ENCODE peak calls at places on chromosomes 4 and X, in seven cellular contexts. V, Z, O, R, T, D and F are unnamed samples.

GRCh38 chrX:106177106-106177981 is 9.2 kb downstream of the PWWP3B start:
- DNase-seq in V (peak), Z (no peak), O (no peak), R (no peak), T (no peak), D (no peak), F (no peak)

GRCh38 chrX:75038925-75039324 is 113.7 kb upstream of the NEXMIF start:
- DNase-seq in V (no peak), Z (peak), O (no peak), R (peak), T (no peak), D (peak), F (peak)

GRCh38 chrX:8743126-8743732 is 11.3 kb upstream of the ANOS1 start:
- DNase-seq in V (no peak), Z (no peak), O (peak), R (no peak), T (peak), D (peak), F (peak)

GRCh38 chr4:100649478-100649877 is 131.7 kb upstream of the EMCN start:
- DNase-seq in V (no peak), Z (no peak), O (peak), R (no peak), T (no peak), D (no peak), F (no peak)

GRCh38 chr4:186904104-186904503 is 180.4 kb upstream of the FAT1 start:
- DNase-seq in V (no peak), Z (no peak), O (no peak), R (no peak), T (no peak), D (peak), F (no peak)

GRCh38 chr4:115113382-115114106 is at the start of gene NDST4:
- DNase-seq in V (no peak), Z (no peak), O (no peak), R (no peak), T (no peak), D (no peak), F (peak)

GRCh38 chr4:178414881-178415446 is 972.7 kb upstream of the AGA start:
- DNase-seq in V (no peak), Z (no peak), O (peak), R (no peak), T (no peak), D (no peak), F (no peak)

GRCh38 chrX:55111578-55112254 is 22.9 kb downstream of the PAGE2 start:
- DNase-seq in V (no peak), Z (no peak), O (no peak), R (no peak), T (no peak), D (peak), F (no peak)

GRCh38 chr4:108454227-108454626 is 166.1 kb upstream of the RPL34 start:
- DNase-seq in V (no peak), Z (no peak), O (no peak), R (no peak), T (no peak), D (no peak), F (no peak)

GRCh38 chr4:182126567-182126966 is 116.6 kb upstream of the TENM3 start:
- DNase-seq in V (no peak), Z (no peak), O (no peak), R (no peak), T (no peak), D (no peak), F (no peak)

GRCh38 chr4:177879851-177880250 is 437.6 kb upstream of the AGA start:
- DNase-seq in V (peak), Z (peak), O (no peak), R (no peak), T (no peak), D (no peak), F (peak)

GRCh38 chrX:66900886-66901285 is 262.0 kb upstream of the EDA2R start:
- DNase-seq in V (no peak), Z (no peak), O (no peak), R (no peak), T (no peak), D (no peak), F (no peak)

GRCh38 chr4:83558693-83559092 is 22.8 kb downstream of the GPAT3 start:
- DNase-seq in V (no peak), Z (no peak), O (no peak), R (no peak), T (no peak), D (no peak), F (no peak)

GRCh38 chr4:1305781-1306455 is 16.2 kb downstream of the MAEA start:
- DNase-seq in V (no peak), Z (peak), O (no peak), R (no peak), T (no peak), D (no peak), F (no peak)

GRCh38 chr4:176107695-176108094 is 42.1 kb downstream of the WDR17 start:
- DNase-seq in V (no peak), Z (no peak), O (no peak), R (no peak), T (no peak), D (no peak), F (no peak)

GRCh38 chr4:40848981-40849380 is 99.2 kb downstream of the NSUN7 start:
- DNase-seq in V (no peak), Z (no peak), O (no peak), R (no peak), T (no peak), D (no peak), F (no peak)

GRCh38 chr4:87545052-87545451 is 15.9 kb upstream of the SPARCL1 start:
- DNase-seq in V (no peak), Z (no peak), O (no peak), R (no peak), T (no peak), D (no peak), F (no peak)

GRCh38 chr4:176534566-176534965 is 214.8 kb downstream of the SPCS3 start:
- DNase-seq in V (no peak), Z (no peak), O (no peak), R (no peak), T (no peak), D (no peak), F (no peak)

GRCh38 chr4:167308876-167309275 is 74.6 kb upstream of the SPOCK3 start:
- DNase-seq in V (no peak), Z (no peak), O (no peak), R (no peak), T (no peak), D (no peak), F (no peak)

GRCh38 chr4:10704050-10704810 is 19.7 kb upstream of the CLNK start:
- DNase-seq in V (no peak), Z (no peak), O (no peak), R (no peak), T (no peak), D (no peak), F (no peak)

GRCh38 chr4:26701786-26702227 is 117.9 kb downstream of the TBC1D19 start:
- DNase-seq in V (no peak), Z (peak), O (no peak), R (no peak), T (peak), D (no peak), F (no peak)

GRCh38 chr4:107736924-107737448 is 17.0 kb upstream of the PAPSS1 start:
- DNase-seq in V (no peak), Z (peak), O (peak), R (no peak), T (peak), D (peak), F (peak)

GRCh38 chr4:155705664-155706063 is 39.0 kb downstream of the GUCY1A1 start:
- DNase-seq in V (no peak), Z (no peak), O (no peak), R (no peak), T (no peak), D (peak), F (no peak)

GRCh38 chr4:137993232-137993631 is 248.9 kb downstream of the SLC7A11 start:
- DNase-seq in V (no peak), Z (no peak), O (no peak), R (no peak), T (no peak), D (no peak), F (peak)

GRCh38 chr4:177986236-177986635 is 544.0 kb upstream of the AGA start:
- DNase-seq in V (no peak), Z (no peak), O (no peak), R (no peak), T (no peak), D (no peak), F (no peak)

GRCh38 chrX:14352511-14352910 is 176.8 kb upstream of the GLRA2 start:
- DNase-seq in V (no peak), Z (no peak), O (no peak), R (no peak), T (no peak), D (no peak), F (no peak)

GRCh38 chr4:140704392-140704955 is 51.7 kb downstream of the TBC1D9 start:
- DNase-seq in V (no peak), Z (no peak), O (no peak), R (no peak), T (no peak), D (no peak), F (no peak)

GRCh38 chr4:3250956-3251690 is 2.2 kb downstream of the MSANTD1 start:
- DNase-seq in V (no peak), Z (no peak), O (no peak), R (no peak), T (no peak), D (no peak), F (no peak)

GRCh38 chr4:112521123-112522116 is 5.4 kb upstream of the NEUROG2 start:
- DNase-seq in V (no peak), Z (no peak), O (no peak), R (no peak), T (no peak), D (no peak), F (no peak)

GRCh38 chr4:83851261-83852084 is 315.6 kb downstream of the GPAT3 start:
- DNase-seq in V (peak), Z (peak), O (no peak), R (no peak), T (no peak), D (peak), F (no peak)

GRCh38 chr4:138864961-138865720 is 150.4 kb upstream of the NOCT start:
- DNase-seq in V (no peak), Z (no peak), O (no peak), R (no peak), T (no peak), D (no peak), F (no peak)

GRCh38 chrX:153571159-153571908 is 27.6 kb downstream of the CCNQ start:
- DNase-seq in V (no peak), Z (no peak), O (no peak), R (no peak), T (no peak), D (no peak), F (no peak)

GRCh38 chrX:129706395-129707072 is 32.2 kb upstream of the XPNPEP2 start:
- DNase-seq in V (no peak), Z (no peak), O (peak), R (no peak), T (no peak), D (no peak), F (no peak)

GRCh38 chr4:184355857-184356256 is 118.5 kb downstream of the IRF2 start:
- DNase-seq in V (no peak), Z (no peak), O (no peak), R (no peak), T (no peak), D (no peak), F (no peak)

GRCh38 chr4:22670953-22671352 is 21.8 kb upstream of the GBA3 start:
- DNase-seq in V (no peak), Z (no peak), O (no peak), R (no peak), T (no peak), D (no peak), F (no peak)

GRCh38 chr4:158850800-158851644 is 82.2 kb downstream of the FNIP2 start:
- DNase-seq in V (no peak), Z (peak), O (peak), R (no peak), T (peak), D (no peak), F (no peak)
- TF ChIP-seq JUND in V (no peak), Z (no peak), O (no peak), R (no peak), T (no peak), D (no peak), F (no peak)

DNA sequence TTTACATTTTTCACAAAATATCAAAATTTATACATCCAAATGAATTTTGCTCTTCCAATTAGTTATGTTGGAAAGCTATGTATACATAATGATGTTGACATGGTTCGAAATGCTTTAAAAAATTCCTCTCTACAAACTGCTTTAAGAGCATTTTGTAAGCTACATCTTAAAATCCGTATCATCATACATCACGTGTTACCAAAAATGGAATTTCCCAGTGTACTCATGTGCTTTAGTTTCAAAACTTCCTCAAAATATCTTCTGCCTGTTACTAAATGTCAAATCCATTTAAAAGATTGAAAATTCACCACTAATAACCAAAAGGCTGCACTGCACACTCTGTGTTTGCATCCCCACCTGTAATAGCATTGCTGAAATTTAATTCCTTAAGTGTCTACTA is 87.9 kb downstream of the WDFY3 start:
- DNase-seq in V (no peak), Z (no peak), O (no peak), R (no peak), T (no peak), D (no peak), F (no peak)
- TF ChIP-seq JUND in V (no peak), Z (no peak), O (no peak), R (no peak), T (no peak), D (no peak), F (no peak)

GRCh38 chr4:63937961-63938360 is 471.3 kb downstream of the TECRL start:
- DNase-seq in V (no peak), Z (no peak), O (no peak), R (no peak), T (no peak), D (no peak), F (no peak)
- TF ChIP-seq JUND in V (no peak), Z (no peak), O (no peak), R (no peak), T (no peak), D (no peak), F (no peak)

DNA sequence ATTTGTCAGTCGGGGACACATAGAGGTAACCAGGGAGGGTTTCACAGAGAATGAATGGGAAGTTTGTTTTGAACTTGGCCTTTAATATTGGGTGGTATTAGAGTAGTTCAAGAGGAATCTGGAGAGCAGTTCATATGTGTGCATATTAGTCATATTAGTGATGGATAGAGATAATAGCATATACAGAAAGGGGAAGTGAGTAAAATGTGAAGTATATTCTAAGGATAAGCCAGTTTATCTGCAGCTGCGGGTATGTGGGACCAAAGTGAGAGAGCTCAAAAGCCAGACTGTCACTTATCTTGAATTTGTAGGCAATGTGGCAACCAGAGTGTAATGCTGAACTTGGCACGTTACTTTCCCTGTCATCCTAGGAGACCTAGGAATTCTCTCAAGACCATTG is 169.9 kb downstream of the AFF2 start:
- DNase-seq in V (no peak), Z (no peak), O (no peak), R (no peak), T (no peak), D (no peak), F (no peak)
- TF ChIP-seq JUND in V (no peak), Z (no peak), O (no peak), R (no peak), T (no peak), D (no peak), F (no peak)

GRCh38 chr4:113579360-113579759 is 182.2 kb downstream of the CAMK2D start:
- DNase-seq in V (no peak), Z (no peak), O (no peak), R (no peak), T (no peak), D (no peak), F (no peak)

GRCh38 chr4:113576947-113577678 is 184.4 kb downstream of the CAMK2D start:
- DNase-seq in V (no peak), Z (no peak), O (no peak), R (no peak), T (no peak), D (no peak), F (no peak)

GRCh38 chr4:113572620-113573019 is 188.9 kb downstream of the CAMK2D start:
- DNase-seq in V (no peak), Z (no peak), O (no peak), R (no peak), T (no peak), D (no peak), F (no peak)

GRCh38 chr4:113575391-113575790 is 186.1 kb downstream of the CAMK2D start:
- DNase-seq in V (no peak), Z (no peak), O (no peak), R (no peak), T (no peak), D (no peak), F (no peak)

DNA sequence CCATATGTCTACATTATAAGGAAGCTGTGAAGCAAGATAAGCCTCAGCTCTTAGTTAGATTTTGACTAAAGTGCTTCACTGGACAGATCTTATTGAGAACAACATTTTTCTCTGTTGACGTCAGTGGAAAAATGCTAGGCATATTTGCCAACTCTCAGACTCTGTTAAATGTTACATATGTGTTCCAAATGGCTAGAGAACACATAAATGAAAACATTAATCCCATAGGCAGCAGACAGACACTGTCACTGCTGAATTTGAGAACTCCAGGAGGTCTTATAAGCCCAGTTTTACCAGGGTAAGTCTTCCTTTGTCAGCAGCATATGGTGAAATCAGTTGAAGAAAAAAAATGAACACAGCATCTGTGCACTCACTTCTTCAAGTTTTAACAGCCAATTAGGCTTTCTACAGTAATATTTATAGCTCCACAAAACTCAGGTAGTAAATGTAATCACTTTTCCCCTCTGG is 186.9 kb downstream of the CAMK2D start:
- DNase-seq in V (no peak), Z (no peak), O (no peak), R (no peak), T (no peak), D (no peak), F (no peak)
- TF ChIP-seq JUND in V (no peak), Z (no peak), O (peak), R (no peak), T (peak), D (no peak), F (no peak)

GRCh38 chr4:124018383-124019317 is 622.1 kb downstream of the SPRY1 start:
- DNase-seq in V (no peak), Z (no peak), O (peak), R (peak), T (no peak), D (peak), F (no peak)
- TF ChIP-seq JUND in V (no peak), Z (no peak), O (peak), R (no peak), T (no peak), D (no peak), F (no peak)

GRCh38 chr4:116796022-116796421 is 289.4 kb downstream of the TRAM1L1 start:
- DNase-seq in V (peak), Z (no peak), O (no peak), R (no peak), T (no peak), D (no peak), F (peak)
- TF ChIP-seq JUND in V (peak), Z (no peak), O (no peak), R (no peak), T (no peak), D (no peak), F (no peak)

DNA sequence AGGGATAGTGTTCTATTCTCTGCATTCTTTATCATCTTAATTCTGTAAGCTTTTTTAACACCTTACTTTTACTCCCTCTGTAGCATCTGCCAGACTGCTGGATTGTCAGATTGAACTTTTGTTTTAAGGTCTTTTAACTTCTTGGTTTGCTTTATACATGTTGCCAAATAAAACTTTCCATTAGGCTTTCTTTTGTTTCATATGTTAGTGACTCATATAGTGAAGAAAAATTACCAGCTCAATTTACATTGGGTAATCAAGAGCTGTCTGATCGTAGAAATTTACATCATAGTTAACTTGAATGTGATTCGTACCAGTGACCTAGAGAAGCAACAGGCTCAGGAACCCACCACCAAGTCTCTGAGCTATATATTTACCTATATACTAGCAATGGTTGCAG is 28.5 kb upstream of the KLHL4 start:
- DNase-seq in V (no peak), Z (no peak), O (no peak), R (no peak), T (no peak), D (no peak), F (no peak)
- TF ChIP-seq JUND in V (no peak), Z (no peak), O (no peak), R (no peak), T (no peak), D (no peak), F (no peak)

GRCh38 chrX:98068210-98068609 is 1184.5 kb downstream of the RPA4 start:
- DNase-seq in V (no peak), Z (no peak), O (no peak), R (no peak), T (no peak), D (no peak), F (no peak)
- TF ChIP-seq JUND in V (no peak), Z (no peak), O (no peak), R (no peak), T (no peak), D (no peak), F (no peak)

GRCh38 chr4:7806724-7807123 is 132.9 kb downstream of the AFAP1 start:
- DNase-seq in V (no peak), Z (no peak), O (no peak), R (no peak), T (no peak), D (no peak), F (no peak)

GRCh38 chr4:7806080-7806630 is 133.5 kb downstream of the AFAP1 start:
- DNase-seq in V (no peak), Z (no peak), O (no peak), R (no peak), T (no peak), D (peak), F (no peak)

GRCh38 chr4:7803992-7804758 is 135.5 kb downstream of the AFAP1 start:
- DNase-seq in V (peak), Z (peak), O (peak), R (no peak), T (peak), D (peak), F (peak)

GRCh38 chr4:7804759-7805385 is 134.8 kb downstream of the AFAP1 start:
- DNase-seq in V (no peak), Z (no peak), O (no peak), R (no peak), T (no peak), D (no peak), F (no peak)

GRCh38 chr4:7805533-7806079 is 134.1 kb downstream of the AFAP1 start:
- DNase-seq in V (no peak), Z (no peak), O (no peak), R (no peak), T (no peak), D (peak), F (peak)
- TF ChIP-seq JUND in V (no peak), Z (no peak), O (no peak), R (no peak), T (no peak), D (no peak), F (no peak)